ENCODE peak calls at places on chromosomes 12 and 14, in four cellular contexts. V is HepG2, P is HCT116, D is Panc1. K is an unnamed sample.

GRCh38 chr12:106415134-106415533 is 57.6 kb downstream of the POLR3B start:
- DNase-seq in P (no peak), D (no peak), V (no peak), K (no peak)

GRCh38 chr14:99270491-99271287 is 1.3 kb downstream of the BCL11B start:
- DNase-seq in V (no peak), D (no peak), P (no peak), K (no peak)

GRCh38 chr12:95258146-95258545 is 40.5 kb downstream of the VEZT start:
- DNase-seq in V (no peak), D (no peak), P (no peak), K (no peak)

GRCh38 chr14:37262649-37263048 is 64.9 kb downstream of the MIPOL1 start:
- DNase-seq in D (no peak), P (no peak), V (peak; percentile 34), K (no peak)

GRCh38 chr12:122740351-122740750 is 9.7 kb upstream of the HCAR1 start:
- DNase-seq in V (no peak), P (no peak), D (no peak), K (peak; percentile 62)

GRCh38 chr12:1073652-1074051 is 82.6 kb downstream of the ERC1 start:
- DNase-seq in D (no peak), V (no peak), P (no peak), K (no peak)

GRCh38 chr12:75714462-75715322 is 203.3 kb upstream of the KRR1 start:
- DNase-seq in P (peak; percentile 66), D (no peak), V (peak; percentile 72), K (no peak)

GRCh38 chr12:127455347-127456265 is 811.4 kb upstream of the TMEM132C start:
- DNase-seq in V (no peak), D (no peak), P (no peak), K (no peak)

GRCh38 chr12:52582971-52583456 is 9.4 kb upstream of the KRT74 start:
- DNase-seq in V (peak; percentile 40), P (peak; percentile 36), D (peak; percentile 46), K (peak; percentile 64)

GRCh38 chr14:104314251-104314941 is 176.0 kb downstream of the KIF26A start:
- DNase-seq in P (no peak), D (no peak), V (no peak), K (no peak)

GRCh38 chr14:103879570-103880333 is 32.4 kb upstream of the PPP1R13B start:
- DNase-seq in V (peak; percentile 97), D (no peak), P (no peak), K (peak; percentile 25)

GRCh38 chr14:104135121-104135903 is 3.1 kb upstream of the KIF26A start:
- DNase-seq in D (no peak), V (peak; percentile 4), P (no peak), K (no peak)

GRCh38 chr12:105382771-105383632 is 52.5 kb downstream of the C12orf75 start:
- DNase-seq in V (peak; percentile 55), P (peak; percentile 41), D (peak; percentile 32), K (peak; percentile 63)

GRCh38 chr12:111792155-111792876 is 25.6 kb downstream of the ALDH2 start:
- DNase-seq in P (no peak), D (no peak), V (no peak), K (peak; percentile 82)

GRCh38 chr12:84756961-84757360 is 155.6 kb downstream of the SLC6A15 start:
- DNase-seq in P (no peak), V (no peak), D (no peak), K (no peak)

GRCh38 chr12:115384391-115384790 is 700.4 kb upstream of the TBX3 start:
- DNase-seq in D (no peak), V (no peak), P (no peak), K (no peak)

GRCh38 chr14:24233538-24233866 is 773 bp downstream of the GMPR2 start:
- DNase-seq in V (peak; percentile 64), D (no peak), P (no peak), K (no peak)

GRCh38 chr14:92414685-92415084 is 91.7 kb downstream of the SLC24A4 start:
- DNase-seq in P (no peak), D (no peak), V (no peak), K (no peak)

GRCh38 chr14:92408186-92408585 is 85.2 kb downstream of the SLC24A4 start:
- DNase-seq in D (no peak), P (no peak), V (no peak), K (no peak)

GRCh38 chr14:92415969-92416368 is 93.0 kb downstream of the SLC24A4 start:
- DNase-seq in D (no peak), V (no peak), P (no peak), K (no peak)

GRCh38 chr14:92409069-92409468 is 86.1 kb downstream of the SLC24A4 start:
- DNase-seq in D (no peak), P (no peak), V (no peak), K (no peak)

GRCh38 chr14:92412912-92413311 is 89.9 kb downstream of the SLC24A4 start:
- DNase-seq in P (no peak), V (no peak), D (no peak), K (no peak)
- TF ChIP-seq TCF7L2 in P (no peak), V (no peak), D (no peak), K (no peak)

GRCh38 chr12:109741286-109741969 is 27.8 kb downstream of the FAM222A start:
- DNase-seq in P (no peak), D (no peak), V (no peak), K (no peak)
- H3K4me1 ChIP-seq in P (no peaks in the 10 kb centered on the region), D (no peaks in the 10 kb centered on the region), V (peaks cover 72% of the 10 kb centered on the region), K (peaks cover 16% of the 10 kb centered on the region)

DNA sequence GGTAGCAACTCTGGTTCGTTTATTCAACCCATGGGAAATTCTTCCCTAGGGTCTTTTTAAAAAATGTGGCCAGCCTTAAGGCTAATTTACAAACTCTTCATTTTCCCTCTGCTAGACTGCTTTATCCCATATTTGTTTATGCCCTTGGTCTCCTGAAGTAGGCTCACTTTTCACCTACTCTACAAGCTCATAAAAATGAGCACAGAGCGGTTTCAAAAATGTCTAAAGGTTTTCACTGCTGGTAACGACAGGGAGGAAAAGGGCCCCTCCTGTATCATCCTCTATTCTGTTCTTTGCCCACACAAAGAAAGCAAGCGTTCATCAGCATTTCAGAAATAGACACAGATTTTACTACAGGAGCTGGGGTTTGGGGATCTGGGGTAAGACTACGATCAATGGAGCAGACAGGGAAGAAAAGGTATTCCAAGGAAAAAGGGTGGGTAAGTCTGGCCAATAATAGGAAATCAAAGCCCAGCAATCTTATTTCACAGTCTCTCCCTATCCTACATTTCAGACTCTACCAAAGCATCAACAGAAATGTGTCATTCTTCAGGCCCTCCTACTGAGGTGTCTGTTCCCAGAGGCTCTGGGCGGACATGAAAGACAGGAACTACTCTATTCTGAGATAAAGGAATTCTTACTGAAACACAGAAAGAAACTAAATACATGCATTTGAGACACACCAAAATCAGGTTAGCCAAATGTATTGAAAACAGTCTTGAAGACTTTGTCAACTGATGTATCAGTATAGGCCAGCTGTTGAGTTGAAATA is 86.4 kb downstream of the SPPL3 start:
- DNase-seq in P (no peak), V (no peak), D (no peak), K (no peak)
- TF ChIP-seq TCF7L2 in P (no peak), V (no peak), D (no peak), K (no peak)

GRCh38 chr14:73237786-73238261 is 518 bp downstream of the PAPLN start:
- DNase-seq in P (no peak), D (no peak), V (no peak), K (peak; percentile 7)
- H3K4me1 ChIP-seq in P (peaks cover 18% of the 10 kb centered on the region), D (peaks cover 20% of the 10 kb centered on the region), V (peaks cover 32% of the 10 kb centered on the region), K (no peaks in the 10 kb centered on the region)

GRCh38 chr14:95185452-95186392 is 28.4 kb upstream of the DICER1 start:
- DNase-seq in P (no peak), D (no peak), V (no peak), K (peak; percentile 51)
- TF ChIP-seq TCF7L2 in P (no peak), D (no peak), V (no peak), K (no peak)

K was measured in K562.